ENCODE peak calls at places on chromosome 2, in five cellular contexts. R is GM13977, U is neural progenitor cell, D is Caco-2, I is endothelial cell. Q is an unnamed sample.

GRCh38 chr2:168941297-168941696 is 40.2 kb downstream of the G6PC2 start:
- DNase-seq in R (no peak), U (no peak), D (no peak), I (no peak), Q (no peak)

GRCh38 chr2:16553222-16553621 is 112.4 kb downstream of the CYRIA start:
- DNase-seq in R (no peak), U (peak; percentile 73), D (peak; percentile 61), I (peak; percentile 46), Q (no peak)

GRCh38 chr2:27681844-27682243 is 18.2 kb downstream of the SLC4A1AP start:
- DNase-seq in R (no peak), U (no peak), D (peak; percentile 26), I (no peak), Q (no peak)

GRCh38 chr2:223222397-223222796 is 170.4 kb downstream of the KCNE4 start:
- DNase-seq in R (no peak), U (no peak), D (no peak), I (no peak), Q (no peak)

GRCh38 chr2:144453039-144453336 is 66.9 kb downstream of the ZEB2 start:
- DNase-seq in R (no peak), U (no peak), D (no peak), I (peak; percentile 9), Q (no peak)

GRCh38 chr2:64695656-64696310 is 42.1 kb upstream of the SERTAD2 start:
- DNase-seq in R (no peak), U (no peak), D (no peak), I (no peak), Q (no peak)

GRCh38 chr2:20071397-20072383 is 20.3 kb upstream of the LAPTM4A start:
- DNase-seq in R (no peak), U (peak; percentile 43), D (peak; percentile 60), I (no peak), Q (no peak)

GRCh38 chr2:236581546-236581945 is 11.9 kb downstream of the ACKR3 start:
- DNase-seq in R (no peak), U (no peak), D (no peak), I (no peak), Q (no peak)

GRCh38 chr2:46098606-46099005 is 198.6 kb upstream of the EPAS1 start:
- DNase-seq in R (no peak), U (no peak), D (no peak), I (no peak), Q (no peak)

DNA sequence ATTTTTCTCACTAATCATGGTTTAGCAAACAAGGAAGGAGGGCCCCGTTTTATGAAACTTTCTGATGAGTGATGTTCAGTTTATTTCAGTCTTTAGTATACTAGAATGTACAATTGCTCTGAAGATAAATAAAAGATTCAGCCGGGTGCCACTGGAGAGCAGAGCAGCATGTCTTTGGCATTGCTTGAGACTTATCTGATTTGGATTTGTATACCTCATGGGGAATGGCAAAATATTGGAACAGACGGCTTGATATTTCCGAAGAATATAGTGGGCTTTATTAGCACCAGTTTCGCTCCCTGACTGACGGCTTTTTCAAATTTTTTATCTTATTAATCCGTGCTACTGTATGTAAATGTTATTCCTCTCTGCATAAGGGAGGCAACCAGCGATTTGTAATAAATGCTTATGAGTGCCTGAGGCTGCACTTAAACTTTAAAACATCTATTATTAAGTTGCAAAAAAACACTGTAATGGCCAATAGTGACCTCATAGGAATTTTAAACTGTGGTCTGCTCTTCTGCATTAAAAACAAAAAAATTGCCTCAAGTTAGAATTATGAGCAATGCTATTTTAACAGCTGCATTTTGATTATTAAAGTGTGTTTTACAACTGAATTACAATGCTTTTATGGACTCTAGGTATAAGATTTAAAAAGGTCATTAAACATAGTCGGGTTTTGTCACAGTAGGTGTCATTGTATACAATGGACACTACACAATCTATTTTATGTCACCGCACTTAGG is 528.5 kb upstream of the FANCL start:
- DNase-seq in R (no peak), U (no peak), D (no peak), I (no peak), Q (no peak)
- TF ChIP-seq CTCF in R (no peak), U (no peak), D (no peak), I (no peak), Q (no peak)

GRCh38 chr2:180063494-180063893 is 56.4 kb upstream of the CWC22 start:
- DNase-seq in R (no peak), U (no peak), D (no peak), I (no peak), Q (no peak)
- TF ChIP-seq CTCF in R (no peak), U (no peak), D (no peak), I (no peak), Q (peak; percentile 48)

DNA sequence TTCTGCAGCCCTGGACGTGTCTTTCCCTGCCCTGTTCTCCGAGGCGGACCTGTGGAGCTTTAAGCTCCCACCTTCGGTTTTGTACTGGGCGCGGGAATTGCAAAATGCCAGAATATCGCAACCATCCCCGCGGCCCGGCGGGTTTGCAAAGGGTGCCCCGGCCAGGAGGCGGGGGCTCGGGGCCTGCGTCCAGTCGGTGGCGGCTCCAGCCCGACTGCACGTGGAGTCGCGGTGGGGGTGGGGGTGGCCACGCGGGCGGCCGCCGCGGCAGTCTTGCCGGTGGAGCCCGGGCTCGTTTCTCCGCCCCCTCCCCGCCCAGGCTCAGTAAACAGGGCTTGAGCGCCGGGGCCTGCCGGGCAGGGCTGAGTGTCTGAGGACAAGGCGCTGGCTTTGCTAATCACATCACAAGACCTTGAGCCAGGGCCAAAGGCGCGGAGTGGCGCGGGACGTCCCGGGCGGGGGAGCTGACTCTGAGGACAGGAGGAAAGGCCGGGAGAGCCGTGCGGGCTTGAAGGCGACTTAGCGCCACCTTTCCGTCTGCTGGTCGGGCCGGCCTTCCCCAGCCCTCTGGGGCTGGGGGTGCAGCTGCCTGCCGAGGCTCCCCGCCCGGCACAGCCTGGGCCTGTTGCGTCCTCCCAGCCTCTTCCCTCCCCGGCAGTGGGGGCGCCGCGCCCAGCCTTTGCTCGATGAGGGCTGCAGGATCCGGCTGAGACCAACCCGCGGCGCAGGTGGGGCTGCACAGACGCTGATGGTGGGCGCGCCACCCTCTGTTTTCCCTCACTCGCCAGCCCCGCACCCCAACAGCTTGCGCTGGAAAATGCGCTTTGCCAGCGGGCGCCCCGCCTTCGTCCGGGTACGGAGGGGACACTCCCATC is 786 bp upstream of the ZFP36L2 start:
- DNase-seq in R (peak; percentile 83), U (peak; percentile 88), D (peak; percentile 94), I (peak; percentile 68), Q (no peak)
- TF ChIP-seq CTCF in R (peak; percentile 23), U (peak; percentile 40), D (no peak), I (peak; percentile 2), Q (peak; percentile 74)

GRCh38 chr2:200533754-200534153 is 7.7 kb downstream of the SGO2 start:
- DNase-seq in R (no peak), U (no peak), D (no peak), I (no peak), Q (no peak)
- TF ChIP-seq CTCF in R (no peak), U (no peak), D (no peak), I (no peak), Q (no peak)

GRCh38 chr2:3535794-3536681 is 16.7 kb upstream of the ADI1 start:
- DNase-seq in R (peak; percentile 49), U (no peak), D (peak; percentile 75), I (no peak), Q (no peak)

GRCh38 chr2:3534251-3534814 is 15.0 kb upstream of the ADI1 start:
- DNase-seq in R (no peak), U (no peak), D (no peak), I (no peak), Q (no peak)

GRCh38 chr2:3539836-3540235 is 18.3 kb downstream of the RNASEH1 start:
- DNase-seq in R (no peak), U (no peak), D (no peak), I (no peak), Q (no peak)

GRCh38 chr2:3535467-3535793 is 16.1 kb upstream of the ADI1 start:
- DNase-seq in R (no peak), U (no peak), D (peak; percentile 60), I (no peak), Q (no peak)

DNA sequence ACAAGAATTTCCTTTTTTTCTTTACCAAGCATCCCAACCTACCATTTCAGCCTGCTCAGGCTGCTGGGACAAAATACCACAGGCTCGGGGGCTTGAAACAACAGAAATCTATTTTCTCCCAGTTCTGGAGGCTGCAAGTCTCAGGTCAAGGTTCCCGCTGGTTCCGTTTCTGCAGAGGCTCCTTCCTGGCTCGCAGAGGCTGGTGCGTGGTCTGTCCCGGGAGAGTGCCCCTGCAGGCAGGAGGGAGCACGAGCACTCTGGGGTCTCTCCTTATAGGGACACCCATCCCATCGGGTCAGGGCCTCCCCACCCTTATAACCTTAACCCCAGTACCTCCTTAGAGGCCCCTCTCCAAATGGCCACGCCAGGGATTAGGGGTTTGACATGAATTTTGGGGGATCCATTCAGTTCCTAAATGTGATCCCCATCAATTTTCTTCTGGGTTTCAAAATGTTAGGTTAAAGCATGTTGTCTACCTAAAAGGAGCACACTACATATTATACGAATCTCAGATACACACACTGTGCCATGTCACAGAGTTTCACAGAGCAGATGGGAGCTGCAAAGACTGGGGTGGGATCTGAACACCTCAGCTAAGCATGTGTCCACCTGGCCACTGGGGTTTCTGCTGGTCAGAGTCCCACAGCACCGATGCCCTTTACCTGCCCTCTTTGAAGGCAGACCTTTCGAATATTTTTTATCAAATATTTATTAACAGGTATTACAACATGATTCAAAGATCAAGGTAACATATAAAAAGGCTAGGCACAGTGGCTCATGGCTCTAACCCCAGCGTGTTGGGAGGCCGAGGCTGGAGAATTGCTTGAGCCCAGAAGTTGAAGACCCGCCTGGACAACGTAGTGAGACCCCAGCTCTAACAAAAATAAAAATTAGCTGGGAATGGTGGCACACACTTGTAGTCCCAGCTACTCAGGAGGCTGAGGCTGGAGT is 17.6 kb upstream of the ADI1 start:
- DNase-seq in R (no peak), U (peak; percentile 51), D (peak; percentile 84), I (peak; percentile 45), Q (no peak)
- TF ChIP-seq CTCF in R (peak; percentile 7), U (peak; percentile 51), D (peak; percentile 81), I (peak; percentile 33), Q (peak; percentile 77)

GRCh38 chr2:232365621-232366321 is 12.8 kb upstream of the ALPP start:
- DNase-seq in R (no peak), U (peak; percentile 67), D (peak; percentile 66), I (peak; percentile 77), Q (peak; percentile 76)
- TF ChIP-seq CTCF in R (peak; percentile 45), U (peak; percentile 56), D (peak; percentile 48), I (peak; percentile 57), Q (peak; percentile 74)

DNA sequence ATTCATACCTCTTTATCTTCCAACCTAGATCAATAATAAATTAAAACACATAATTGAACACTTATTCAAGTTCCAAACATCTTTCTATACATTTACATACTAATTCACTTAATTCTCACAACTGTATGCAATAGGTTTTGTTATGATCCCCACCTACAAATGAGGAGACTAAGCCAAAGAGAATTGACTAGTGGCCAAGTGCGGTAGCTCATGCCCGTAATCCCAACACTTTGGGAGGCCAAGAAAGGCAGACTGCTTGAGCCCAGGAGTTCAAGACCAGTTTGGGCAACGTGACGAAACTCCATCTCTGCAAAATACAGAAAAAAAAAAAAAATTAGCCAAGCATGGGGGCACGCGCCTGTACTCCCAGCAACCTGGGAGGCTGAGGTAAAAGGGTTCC is 36.8 kb downstream of the KCNG3 start:
- DNase-seq in R (no peak), U (peak; percentile 12), D (no peak), I (peak; percentile 15), Q (no peak)
- TF ChIP-seq CTCF in R (no peak), U (peak; percentile 36), D (peak; percentile 9), I (peak; percentile 58), Q (peak; percentile 22)

Q was measured in chondrocyte.